ENCODE peak calls at places on chromosomes 16 and 17, in five cellular contexts. O is mesenchymal stem cell, K is left lung, M is B cell, V is HEK293T. H is an unnamed sample.

GRCh38 chr16:82684246-82684645 is 57.5 kb downstream of the CDH13 start:
- DNase-seq in O (no peak), K (no peak), M (no peak), V (no peak), H (no peak)

GRCh38 chr16:24018485-24018884 is 182.7 kb downstream of the PRKCB start:
- DNase-seq in O (no peak), K (no peak), M (no peak), V (no peak), H (no peak)

GRCh38 chr17:72614871-72615626 is 477.4 kb downstream of the SLC39A11 start:
- DNase-seq in O (peak; percentile 54), K (no peak), M (no peak), V (no peak), H (no peak)

GRCh38 chr16:11597737-11598136 is 11.0 kb upstream of the LITAF start:
- DNase-seq in O (peak; percentile 70), K (no peak), M (no peak), V (no peak), H (no peak)

GRCh38 chr17:31434404-31435050 is 43.1 kb downstream of the RAB11FIP4 start:
- DNase-seq in O (no peak), K (no peak), M (no peak), V (no peak), H (no peak)

GRCh38 chr16:61362583-61362982 is 673.7 kb downstream of the CDH8 start:
- DNase-seq in O (no peak), K (no peak), M (no peak), V (no peak), H (no peak)

GRCh38 chr17:49496183-49496865 is 1.2 kb downstream of the NGFR start:
- DNase-seq in O (peak; percentile 59), K (peak; percentile 71), M (peak; percentile 97), V (peak; percentile 87), H (peak; percentile 87)

GRCh38 chr16:17368951-17369350 is 101.8 kb downstream of the XYLT1 start:
- DNase-seq in O (no peak), K (no peak), M (no peak), V (no peak), H (no peak)

GRCh38 chr17:27559996-27560481 is 70.9 kb upstream of the LGALS9 start:
- DNase-seq in O (peak; percentile 85), K (peak; percentile 63), M (no peak), V (no peak), H (no peak)

GRCh38 chr17:12104831-12105230 is 84.2 kb downstream of the MAP2K4 start:
- DNase-seq in O (no peak), K (no peak), M (no peak), V (no peak), H (no peak)

GRCh38 chr16:73771196-73771595 is 525.4 kb upstream of the PSMD7 start:
- DNase-seq in O (no peak), K (no peak), M (no peak), V (no peak), H (no peak)

GRCh38 chr17:21193031-21193430 is 20.9 kb downstream of the TMEM11 start:
- DNase-seq in O (no peak), K (no peak), M (no peak), V (no peak), H (no peak)

GRCh38 chr17:43018932-43019331 is 3.3 kb downstream of the VAT1 start:
- DNase-seq in O (peak; percentile 82), K (no peak), M (no peak), V (no peak), H (no peak)

GRCh38 chr17:82837586-82838320 is 2.1 kb downstream of the ZNF750 start:
- DNase-seq in O (no peak), K (no peak), M (no peak), V (no peak), H (no peak)

GRCh38 chr17:3026125-3026855 is 37.1 kb downstream of the OR1D5 start:
- DNase-seq in O (no peak), K (peak; percentile 22), M (no peak), V (no peak), H (peak; percentile 49)

GRCh38 chr16:474420-475122 is 49.1 kb downstream of the RAB11FIP3 start:
- DNase-seq in O (no peak), K (no peak), M (no peak), V (no peak), H (no peak)

GRCh38 chr17:55818451-55819375 is 67.9 kb downstream of the PCTP start:
- DNase-seq in O (no peak), K (no peak), M (no peak), V (no peak), H (no peak)

GRCh38 chr17:38454528-38454927 is 26.3 kb downstream of the ARHGAP23 start:
- DNase-seq in O (peak; percentile 79), K (peak; percentile 71), M (no peak), V (no peak), H (no peak)

H was measured in suprapubic skin.